ENCODE peak calls at places on chromosomes 11 and 22, in five cellular contexts. I is adipocyte, L is IMR-90, J is neural progenitor cell, C is H9. H is an unnamed sample.

GRCh38 chr22:41782316-41782715 is 18.2 kb upstream of the CCDC134 start:
- DNase-seq in J (no peak), I (no peak), C (no peak), L (no peak), H (no peak)

GRCh38 chr11:2837096-2837601 is 48.4 kb downstream of the CDKN1C start:
- DNase-seq in C (peak), J (peak), I (peak), L (peak), H (peak)

GRCh38 chr11:134014502-134014901 is 54.4 kb upstream of the JAM3 start:
- DNase-seq in L (no peak), J (peak), I (no peak), C (peak), H (no peak)

GRCh38 chr11:120608760-120609211 is 97.2 kb downstream of the GRIK4 start:
- DNase-seq in L (no peak), C (peak), J (peak), I (peak), H (no peak)

GRCh38 chr11:3849297-3849874 is 6.1 kb upstream of the STIM1 start:
- DNase-seq in C (no peak), L (peak), J (peak), I (peak), H (peak)

GRCh38 chr11:104678408-104678807 is 219.9 kb downstream of the CASP12 start:
- DNase-seq in J (no peak), L (no peak), I (no peak), C (no peak), H (no peak)

GRCh38 chr11:27926981-27927481 is 180.9 kb downstream of the KIF18A start:
- DNase-seq in J (no peak), L (peak), I (peak), C (no peak), H (no peak)

GRCh38 chr22:39941661-39942060 is 18.5 kb upstream of the TMA7B start:
- DNase-seq in J (no peak), I (no peak), C (no peak), L (no peak), H (no peak)

GRCh38 chr11:94922675-94923347 is 50.5 kb downstream of the CWC15 start:
- DNase-seq in J (no peak), C (no peak), I (no peak), L (no peak), H (no peak)

GRCh38 chr11:61023086-61024035 is 51.9 kb downstream of the CD6 start:
- DNase-seq in J (no peak), L (no peak), C (no peak), I (no peak), H (no peak)

GRCh38 chr11:35391922-35392813 is 27.2 kb downstream of the SLC1A2 start:
- DNase-seq in C (peak), I (peak), J (peak), L (peak), H (peak)

GRCh38 chr22:47835726-47836125 is 1073.3 kb downstream of the TBC1D22A start:
- DNase-seq in I (peak), J (no peak), C (no peak), L (peak), H (no peak)

GRCh38 chr22:19503869-19504268 is 20.3 kb downstream of the CLDN5 start:
- DNase-seq in C (peak), I (no peak), J (peak), L (no peak), H (no peak)

GRCh38 chr11:28529540-28530410 is 421.6 kb downstream of the METTL15 start:
- DNase-seq in J (peak), C (no peak), L (peak), I (peak), H (peak)

GRCh38 chr11:64229090-64229958 is 1.0 kb upstream of the DNAJC4 start:
- DNase-seq in I (no peak), C (no peak), J (no peak), L (no peak), H (no peak)

GRCh38 chr22:28799125-28799833 is 1.1 kb downstream of the XBP1 start:
- DNase-seq in I (peak), L (peak), J (peak), C (no peak), H (no peak)

GRCh38 chr11:97641988-97642387 is 1252.2 kb downstream of the JRKL start:
- DNase-seq in C (no peak), L (no peak), J (no peak), I (no peak), H (no peak)

GRCh38 chr11:68792400-68792955 is 41.2 kb upstream of the TESMIN start:
- DNase-seq in I (peak), J (no peak), C (no peak), L (peak), H (no peak)

GRCh38 chr22:20606041-20606783 is 98.8 kb downstream of the MED15 start:
- DNase-seq in I (peak), C (peak), J (peak), L (peak), H (peak)

GRCh38 chr11:125429174-125429707 is 66.8 kb downstream of the FEZ1 start:
- DNase-seq in L (peak), J (peak), C (peak), I (peak), H (peak)

GRCh38 chr22:18977824-18978425 is 41.8 kb upstream of the PRODH start:
- DNase-seq in L (no peak), J (no peak), C (no peak), I (no peak), H (no peak)

GRCh38 chr22:46593211-46593676 is 26.9 kb upstream of the GRAMD4 start:
- DNase-seq in C (no peak), J (peak), I (no peak), L (no peak), H (no peak)

GRCh38 chr11:21641839-21642238 is 551.0 kb upstream of the ANO5 start:
- DNase-seq in I (no peak), L (no peak), J (no peak), C (no peak), H (no peak)

GRCh38 chr11:17811416-17811815 is 76.8 kb downstream of the KCNC1 start:
- DNase-seq in I (no peak), L (no peak), J (no peak), C (no peak), H (no peak)

GRCh38 chr22:32777997-32778396 is 23.5 kb upstream of the TIMP3 start:
- DNase-seq in J (no peak), C (no peak), L (no peak), I (no peak), H (no peak)

GRCh38 chr22:37320726-37321286 is 38.5 kb downstream of the CYTH4 start:
- DNase-seq in I (no peak), J (peak), C (no peak), L (no peak), H (no peak)

GRCh38 chr11:117281159-117281558 is 10.0 kb upstream of the BACE1-AS start:
- DNase-seq in J (no peak), I (peak), L (peak), C (no peak), H (no peak)

GRCh38 chr11:75031771-75032549 is 43.2 kb downstream of the NEU3 start:
- DNase-seq in J (peak), I (peak), C (peak), L (peak), H (peak)

GRCh38 chr11:122068096-122068495 is 47.9 kb downstream of the BLID start:
- DNase-seq in I (peak), L (no peak), C (no peak), J (no peak), H (no peak)

GRCh38 chr22:24977370-24978230 is 25.1 kb downstream of the KIAA1671 start:
- DNase-seq in L (no peak), I (no peak), C (no peak), J (peak), H (no peak)

GRCh38 chr22:24975125-24975640 is 22.7 kb downstream of the KIAA1671 start:
- DNase-seq in J (no peak), I (no peak), C (no peak), L (no peak), H (no peak)

GRCh38 chr22:24976442-24977218 is 24.1 kb downstream of the KIAA1671 start:
- DNase-seq in J (no peak), L (no peak), C (no peak), I (no peak), H (no peak)

GRCh38 chr22:24973867-24974266 is 21.4 kb downstream of the KIAA1671 start:
- DNase-seq in L (no peak), J (no peak), C (no peak), I (no peak), H (no peak)

GRCh38 chr22:24975813-24976341 is 23.4 kb downstream of the KIAA1671 start:
- DNase-seq in L (no peak), J (peak), I (peak), C (no peak), H (no peak)
- H3K9ac ChIP-seq in L (no peak), J (no peak), I (peak), C (no peak), H (no peak)

GRCh38 chr11:8729837-8730696 is 47.5 kb downstream of the RPL27A start:
- DNase-seq in I (no peak), C (peak), L (no peak), J (no peak), H (no peak)

GRCh38 chr11:8722809-8723208 is 40.2 kb downstream of the RPL27A start:
- DNase-seq in I (no peak), J (no peak), C (no peak), L (no peak), H (no peak)

GRCh38 chr11:8722156-8722555 is 39.6 kb downstream of the RPL27A start:
- DNase-seq in J (no peak), L (peak), I (no peak), C (no peak), H (no peak)

GRCh38 chr11:8728566-8728965 is 46.0 kb downstream of the RPL27A start:
- DNase-seq in L (peak), I (peak), C (no peak), J (no peak), H (no peak)

DNA sequence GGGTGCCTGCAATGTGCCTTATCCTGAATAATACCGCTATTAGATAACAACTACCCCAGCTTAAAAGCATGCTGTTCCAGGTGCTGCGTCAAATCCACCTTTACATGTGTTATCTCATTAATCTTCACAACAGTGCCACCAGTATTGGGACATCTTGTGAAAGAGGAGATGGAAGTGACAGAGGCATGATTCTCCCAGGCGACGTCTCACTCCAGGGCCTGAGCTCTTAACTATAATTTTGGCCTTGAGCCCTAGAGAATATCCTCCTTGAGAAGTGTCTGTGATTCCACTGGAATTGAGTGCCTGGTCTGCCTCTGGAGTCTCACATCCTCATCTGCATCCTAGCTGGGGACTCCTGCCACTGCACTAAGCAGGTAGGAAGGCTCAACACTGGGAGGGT is 43.8 kb downstream of the RPL27A start:
- DNase-seq in J (no peak), L (no peak), I (no peak), C (no peak), H (no peak)
- H3K9ac ChIP-seq in J (no peak), L (no peak), I (no peak), C (no peak), H (no peak)

GRCh38 chr11:13118194-13118593 is 109.1 kb downstream of the RASSF10 start:
- DNase-seq in L (peak), C (no peak), I (peak), J (no peak), H (no peak)

GRCh38 chr11:13117344-13117743 is 108.2 kb downstream of the RASSF10 start:
- DNase-seq in C (no peak), J (no peak), L (no peak), I (no peak), H (no peak)

GRCh38 chr11:13119361-13119760 is 110.2 kb downstream of the RASSF10 start:
- DNase-seq in L (peak), J (no peak), C (no peak), I (no peak), H (no peak)

GRCh38 chr11:13119928-13120520 is 110.9 kb downstream of the RASSF10 start:
- DNase-seq in C (no peak), I (no peak), J (no peak), L (no peak), H (no peak)

DNA sequence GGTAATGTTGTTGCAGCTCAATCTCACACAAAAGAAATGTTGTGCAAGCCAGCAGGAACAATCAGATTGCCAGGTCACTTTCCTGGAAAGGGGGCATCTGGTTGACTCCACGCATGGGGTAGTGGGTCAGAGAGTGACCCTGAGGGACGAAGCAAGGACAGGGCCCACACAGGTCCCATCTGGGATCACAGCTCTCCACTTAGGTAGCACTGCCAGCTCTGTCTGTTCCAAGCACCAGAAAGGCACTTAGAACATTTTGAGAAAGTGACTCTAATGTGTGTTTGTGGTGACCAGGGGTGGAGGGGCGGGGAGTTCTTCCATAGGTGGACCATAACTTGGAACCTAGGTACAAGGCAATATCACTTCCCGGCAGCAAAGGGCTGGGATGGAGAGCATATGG is 109.6 kb downstream of the RASSF10 start:
- DNase-seq in L (no peak), I (no peak), C (no peak), J (no peak), H (no peak)
- H3K9ac ChIP-seq in L (no peak), I (no peak), C (no peak), J (no peak), H (no peak)

GRCh38 chr22:42919199-42919598 is 62.1 kb upstream of the ARFGAP3 start:
- DNase-seq in C (no peak), I (peak), L (no peak), J (no peak), H (no peak)

GRCh38 chr22:42918500-42918899 is 61.4 kb upstream of the ARFGAP3 start:
- DNase-seq in L (no peak), I (no peak), C (no peak), J (no peak), H (no peak)

GRCh38 chr22:42922374-42923177 is 65.5 kb upstream of the ARFGAP3 start:
- DNase-seq in L (no peak), I (no peak), J (no peak), C (no peak), H (no peak)

GRCh38 chr22:42921301-42921700 is 64.2 kb upstream of the ARFGAP3 start:
- DNase-seq in C (no peak), J (no peak), L (no peak), I (no peak), H (no peak)

DNA sequence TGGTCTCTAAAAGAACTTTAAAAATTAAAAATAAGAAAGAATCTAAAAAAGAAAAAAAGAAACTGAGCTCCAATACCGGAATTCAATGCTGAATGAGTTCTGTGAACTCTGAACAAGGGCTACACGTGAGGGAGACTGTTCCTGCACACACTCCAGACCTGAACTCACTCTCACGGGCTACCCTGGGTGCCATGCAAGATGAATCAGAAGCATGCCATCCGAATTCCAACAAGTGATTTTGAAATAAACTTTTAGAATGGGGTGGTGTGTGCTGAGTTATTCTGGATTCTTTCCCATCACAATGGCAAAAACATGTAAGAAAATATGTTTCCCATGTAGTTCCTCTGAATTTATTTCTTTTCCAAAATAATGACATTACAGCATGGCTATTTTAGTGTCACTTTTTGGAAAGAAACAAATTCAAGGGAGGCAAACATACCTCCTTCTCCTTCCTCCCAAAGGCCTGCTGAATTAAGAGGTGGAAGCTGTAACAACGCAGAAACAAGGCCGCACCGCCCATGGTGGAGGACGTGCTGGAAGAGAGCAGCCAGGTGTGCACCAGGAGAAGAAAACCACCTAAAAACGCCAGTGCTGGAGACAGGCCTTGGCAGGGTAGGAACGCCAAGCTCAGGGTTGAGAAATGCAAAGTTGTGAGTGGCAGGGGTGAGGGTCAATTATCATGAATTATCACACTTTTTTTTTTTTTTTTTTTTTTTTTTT is 63.2 kb upstream of the ARFGAP3 start:
- DNase-seq in I (peak), J (no peak), L (peak), C (no peak), H (no peak)
- H3K9ac ChIP-seq in I (peak), J (no peak), L (no peak), C (no peak), H (peak)

GRCh38 chr22:30702856-30703255 is 8.2 kb downstream of the OSBP2 start:
- DNase-seq in I (peak), J (no peak), C (no peak), L (no peak), H (no peak)

GRCh38 chr22:30701872-30702271 is 7.2 kb downstream of the OSBP2 start:
- DNase-seq in I (peak), J (no peak), L (peak), C (no peak), H (no peak)

GRCh38 chr22:30704978-30705377 is 10.3 kb downstream of the OSBP2 start:
- DNase-seq in I (no peak), L (no peak), J (no peak), C (no peak), H (no peak)

GRCh38 chr22:30705710-30706651 is 11.3 kb downstream of the OSBP2 start:
- DNase-seq in I (peak), C (no peak), L (peak), J (peak), H (no peak)
- H3K9ac ChIP-seq in I (no peak), C (no peak), L (no peak), J (no peak), H (no peak)

GRCh38 chr11:10455637-10456487 is 798 bp downstream of the AMPD3 start:
- DNase-seq in J (peak), L (peak), I (peak), C (peak), H (peak)
- H3K9ac ChIP-seq in J (no peak), L (peak), I (peak), C (no peak), H (peak)

GRCh38 chr11:26777276-26777939 is 55.5 kb upstream of the SLC5A12 start:
- DNase-seq in L (peak), C (no peak), I (peak), J (no peak), H (no peak)
- H3K9ac ChIP-seq in L (peak), C (no peak), I (peak), J (no peak), H (no peak)

DNA sequence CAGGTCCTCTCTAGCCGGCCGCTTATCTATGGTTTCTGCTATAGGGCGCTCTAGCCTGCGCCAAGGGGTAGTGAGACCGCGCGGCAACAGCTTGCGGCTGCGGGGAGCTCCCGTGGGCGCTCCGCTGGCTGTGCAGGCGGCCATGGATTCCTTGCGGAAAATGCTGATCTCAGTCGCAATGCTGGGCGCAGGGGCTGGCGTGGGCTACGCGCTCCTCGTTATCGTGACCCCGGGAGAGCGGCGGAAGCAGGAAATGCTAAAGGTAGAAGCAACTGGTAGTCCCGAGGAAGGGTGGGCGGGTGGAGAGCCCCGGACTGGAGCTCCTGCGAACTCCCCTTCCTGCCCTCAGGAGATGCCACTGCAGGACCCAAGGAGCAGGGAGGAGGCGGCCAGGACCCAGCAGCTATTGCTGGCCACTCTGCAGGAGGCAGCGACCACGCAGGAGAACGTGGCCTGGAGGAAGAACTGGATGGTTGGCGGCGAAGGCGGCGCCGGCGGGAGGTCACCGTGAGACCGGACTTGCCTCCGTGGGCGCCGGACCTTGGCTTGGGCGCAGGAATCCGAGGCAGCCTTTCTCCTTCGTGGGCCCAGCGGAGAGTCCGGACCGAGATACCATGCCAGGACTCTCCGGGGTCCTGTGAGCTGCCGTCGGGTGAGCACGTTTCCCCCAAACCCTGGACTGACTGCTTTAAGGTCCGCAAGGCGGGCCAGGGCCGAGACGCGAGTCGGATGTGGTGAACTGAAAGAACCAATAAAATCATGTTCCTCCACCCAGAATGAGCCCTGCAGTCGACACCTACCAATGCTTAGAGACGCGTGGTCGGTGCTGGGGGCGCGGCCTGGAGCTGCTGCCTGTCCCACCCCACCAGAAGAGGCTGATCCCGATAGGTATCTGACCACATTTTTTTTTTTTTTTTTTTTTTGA is at the start of the genes LBHD1 and UQCC3:
- DNase-seq in I (peak), J (peak), C (peak), L (peak), H (peak)
- H3K9ac ChIP-seq in I (peak), J (peak), C (peak), L (peak), H (peak)

GRCh38 chr22:49780281-49780991 is 47.2 kb downstream of the BRD1 start:
- DNase-seq in C (no peak), J (no peak), L (no peak), I (no peak), H (no peak)
- H3K9ac ChIP-seq in C (no peak), J (no peak), L (no peak), I (no peak), H (no peak)